ENCODE peak calls at places on chromosomes 3 and 15, in nine cellular contexts. X is RWPE2; Z is CD8-positive, alpha-beta T cell; B is GM12878; N is astrocyte; U is sigmoid colon; E is small intestine; T is heart right ventricle; A is psoas muscle. J is an unnamed sample.
A peak's percentile ranks its signal among the peaks of the same experiment; 100 is the strongest.

GRCh38 chr3:129501630-129502029 is 26.8 kb upstream of the RHO start:
- DNase-seq in X (no peak), Z (no peak), B (no peak), N (no peak), U (no peak), E (no peak), T (no peak), A (no peak), J (no peak)

GRCh38 chr15:62307551-62307950 is 142.5 kb upstream of the C2CD4B start:
- DNase-seq in X (peak; percentile 88), Z (no peak), B (no peak), N (peak; percentile 67), U (no peak), E (no peak), T (no peak), A (no peak), J (no peak)

GRCh38 chr15:28255965-28256364 is 66.0 kb downstream of the HERC2 start:
- DNase-seq in X (no peak), Z (no peak), B (no peak), N (no peak), U (no peak), E (no peak), T (no peak), A (no peak), J (no peak)

GRCh38 chr15:37585966-37586656 is 348.3 kb upstream of the TMCO5A start:
- DNase-seq in X (no peak), Z (no peak), B (no peak), N (peak; percentile 92), U (no peak), E (no peak), T (no peak), A (no peak), J (no peak)

GRCh38 chr3:13569641-13570390 is 20.9 kb downstream of the FBLN2 start:
- DNase-seq in X (peak; percentile 51), Z (no peak), B (no peak), N (no peak), U (no peak), E (no peak), T (no peak), A (no peak), J (no peak)

GRCh38 chr15:54515664-54516582 is 537.7 kb downstream of the UNC13C start:
- DNase-seq in X (no peak), Z (no peak), B (no peak), N (no peak), U (no peak), E (no peak), T (no peak), A (no peak), J (no peak)

GRCh38 chr3:133573629-133574194 is at the start of gene CDV3:
- DNase-seq in X (no peak), Z (no peak), B (no peak), N (no peak), U (no peak), E (no peak), T (no peak), A (no peak), J (no peak)

GRCh38 chr15:89669941-89670340 is 9.2 kb downstream of the PLIN1 start:
- DNase-seq in X (no peak), Z (no peak), B (no peak), N (no peak), U (no peak), E (no peak), T (no peak), A (no peak), J (no peak)

GRCh38 chr15:87707581-87708130 is 548.9 kb downstream of the NTRK3 start:
- DNase-seq in X (no peak), Z (no peak), B (no peak), N (peak; percentile 31), U (no peak), E (no peak), T (no peak), A (no peak), J (no peak)

GRCh38 chr15:98548172-98548971 is 100.0 kb upstream of the IGF1R start:
- DNase-seq in X (peak; percentile 84), Z (no peak), B (no peak), N (peak; percentile 50), U (peak; percentile 93), E (peak; percentile 21), T (peak; percentile 70), A (peak; percentile 85), J (peak; percentile 84)

GRCh38 chr15:47194718-47195117 is 522.6 kb upstream of the SEMA6D start:
- DNase-seq in X (no peak), Z (no peak), B (no peak), N (peak; percentile 4), U (no peak), E (peak; percentile 27), T (no peak), A (no peak), J (no peak)

GRCh38 chr15:33131880-33132279 is 62.6 kb downstream of the FMN1 start:
- DNase-seq in X (no peak), Z (no peak), B (no peak), N (peak; percentile 54), U (no peak), E (peak; percentile 62), T (no peak), A (no peak), J (no peak)

GRCh38 chr3:25173610-25174009 is 254.5 kb upstream of the RARB start:
- DNase-seq in X (no peak), Z (no peak), B (no peak), N (no peak), U (no peak), E (no peak), T (no peak), A (no peak), J (no peak)

GRCh38 chr3:122149228-122149627 is 34.2 kb upstream of the CASR start:
- DNase-seq in X (no peak), Z (no peak), B (no peak), N (no peak), U (no peak), E (no peak), T (no peak), A (no peak), J (no peak)

GRCh38 chr3:125067225-125067624 is 11.4 kb upstream of the HEG1 start:
- DNase-seq in X (no peak), Z (no peak), B (no peak), N (peak; percentile 57), U (no peak), E (no peak), T (no peak), A (no peak), J (no peak)
- H3K4me1 ChIP-seq in X (peaks cover 19% of the 10 kb centered on the region), Z (peaks cover 14% of the 10 kb centered on the region), B (no peaks in the 10 kb centered on the region), N (peaks cover 15% of the 10 kb centered on the region), U (peaks cover 20% of the 10 kb centered on the region), E (no peaks in the 10 kb centered on the region), T (peaks cover 14% of the 10 kb centered on the region), A (peaks cover 15% of the 10 kb centered on the region), J (peaks cover 15% of the 10 kb centered on the region)

GRCh38 chr15:100879046-100879445 is 585 bp upstream of the ALDH1A3 start:
- DNase-seq in X (peak; percentile 62), Z (no peak), B (no peak), N (no peak), U (no peak), E (no peak), T (no peak), A (no peak), J (no peak)

GRCh38 chr15:100880139-100880896 is 687 bp downstream of the ALDH1A3 start:
- DNase-seq in X (peak; percentile 72), Z (no peak), B (no peak), N (peak; percentile 35), U (no peak), E (no peak), T (no peak), A (no peak), J (no peak)

GRCh38 chr15:100878601-100879000 is 1.0 kb upstream of the ALDH1A3 start:
- DNase-seq in X (no peak), Z (no peak), B (no peak), N (no peak), U (no peak), E (no peak), T (no peak), A (no peak), J (no peak)

GRCh38 chr15:100880897-100881242 is 1.2 kb downstream of the ALDH1A3 start:
- DNase-seq in X (peak; percentile 73), Z (no peak), B (no peak), N (no peak), U (no peak), E (no peak), T (no peak), A (no peak), J (no peak)

DNA sequence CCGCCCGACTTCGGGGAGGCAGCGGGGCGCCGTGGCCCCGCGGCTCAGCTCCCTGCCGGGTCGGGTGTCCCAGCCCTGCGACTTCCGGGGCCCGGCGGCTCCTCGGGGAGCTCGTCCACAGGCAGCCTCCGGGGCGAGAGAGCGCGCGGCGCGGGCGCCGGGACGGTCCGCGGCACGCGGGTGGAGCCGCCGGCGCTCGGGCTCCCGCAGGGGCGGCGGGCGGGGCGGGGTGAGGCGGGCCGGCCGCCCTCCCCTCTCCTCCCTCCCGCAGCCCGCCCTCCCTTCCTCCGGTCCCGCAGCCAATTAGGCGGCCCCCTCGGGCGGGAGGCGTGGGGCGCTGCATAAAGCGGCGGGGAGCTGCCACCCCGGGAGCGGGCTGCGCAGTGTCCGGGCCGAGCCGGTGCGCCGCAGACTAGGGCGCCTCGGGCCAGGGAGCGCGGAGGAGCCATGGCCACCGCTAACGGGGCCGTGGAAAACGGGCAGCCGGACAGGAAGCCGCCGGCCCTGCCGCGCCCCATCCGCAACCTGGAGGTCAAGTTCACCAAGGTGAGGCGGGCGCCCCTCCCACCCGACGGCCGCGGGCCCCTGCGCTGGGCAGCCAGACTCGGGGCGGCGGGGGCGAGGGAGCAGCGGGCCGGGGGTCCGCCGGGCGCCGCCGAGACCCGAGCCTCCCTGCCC is at the start of gene ALDH1A3:
- DNase-seq in X (peak; percentile 93), Z (no peak), B (no peak), N (peak; percentile 43), U (peak; percentile 88), E (no peak), T (peak; percentile 47), A (peak; percentile 83), J (no peak)
- H3K27me3 ChIP-seq in X (no peaks in the 10 kb centered on the region), Z (peaks cover 4% of the 10 kb centered on the region), B (peaks cover 15% of the 10 kb centered on the region), N (peaks cover 26% of the 10 kb centered on the region), U (peaks cover 6% of the 10 kb centered on the region), E (peaks cover 17% of the 10 kb centered on the region), T (peaks cover 74% of the 10 kb centered on the region), A (peaks cover 2% of the 10 kb centered on the region), J (peaks cover 49% of the 10 kb centered on the region)

GRCh38 chr15:66673410-66674322 is 28.4 kb upstream of the SMAD6 start:
- DNase-seq in X (no peak), Z (peak; percentile 1), B (no peak), N (peak; percentile 42), U (no peak), E (peak; percentile 67), T (peak; percentile 59), A (no peak), J (peak; percentile 77)
- H3K27ac ChIP-seq in X (no peak overlapping the region), Z (no peak overlapping the region), B (no peak overlapping the region), N (no peak overlapping the region), U (no peak overlapping the region), E (no peak overlapping the region), T (no peak overlapping the region), A (no peak overlapping the region), J (no peak overlapping the region)

GRCh38 chr3:31959951-31960792 is 20.9 kb downstream of the OSBPL10 start:
- DNase-seq in X (no peak), Z (no peak), B (no peak), N (peak; percentile 60), U (no peak), E (no peak), T (no peak), A (no peak), J (no peak)
- H3K4me1 ChIP-seq in X (peaks cover 48% of the 10 kb centered on the region), Z (no peaks in the 10 kb centered on the region), B (no peaks in the 10 kb centered on the region), N (peaks cover 30% of the 10 kb centered on the region), U (peaks cover 24% of the 10 kb centered on the region), E (no peaks in the 10 kb centered on the region), T (peaks cover 19% of the 10 kb centered on the region), A (peaks cover 5% of the 10 kb centered on the region), J (peaks cover 32% of the 10 kb centered on the region)